ENCODE peak calls at places on chromosome 2, in six cellular contexts. Y is HFFc6; L is neural crest cell; A is hippocampal formation; K is NCI-H510A treated with DMSO at 0.1 percent for 48 hours; Z is activated CD8-positive, alpha-beta memory T cell treated with anti-CD3 and anti-CD28 coated beads for 24 hours. N is an unnamed sample.
A peak's percentile ranks its signal among the peaks of the same experiment; 100 is the strongest.

GRCh38 chr2:212066546-212066945 is 472.1 kb downstream of the ERBB4 start:
- DNase-seq in Z (no peak), Y (no peak), K (no peak), A (no peak), L (no peak), N (no peak)

GRCh38 chr2:160522951-160523700 is 29.5 kb upstream of the RBMS1 start:
- DNase-seq in K (no peak), Z (no peak), A (no peak), Y (peak; percentile 73), L (no peak), N (no peak)

GRCh38 chr2:195658541-195658890 is 1.5 kb downstream of the SLC39A10 start:
- DNase-seq in A (no peak), Z (no peak), L (no peak), K (peak; percentile 39), Y (peak; percentile 73), N (peak; percentile 68)

GRCh38 chr2:47339745-47340541 is 63.0 kb upstream of the MSH2 start:
- DNase-seq in Z (no peak), K (peak; percentile 97), L (no peak), Y (peak; percentile 65), A (no peak), N (no peak)

GRCh38 chr2:150230616-150231015 is 256.9 kb downstream of the RND3 start:
- DNase-seq in K (no peak), Y (no peak), Z (no peak), A (no peak), L (no peak), N (no peak)

GRCh38 chr2:121471571-121472464 is 58.9 kb upstream of the RNU4ATAC start:
- DNase-seq in L (no peak), Z (no peak), K (no peak), A (no peak), Y (peak; percentile 43), N (no peak)

GRCh38 chr2:59177748-59178147 is 936.6 kb upstream of the FANCL start:
- DNase-seq in K (peak; percentile 88), Y (no peak), Z (no peak), L (no peak), A (no peak), N (peak; percentile 82)

GRCh38 chr2:177549171-177549570 is 156.6 kb downstream of the AGPS start:
- DNase-seq in Z (no peak), L (no peak), Y (no peak), K (no peak), A (no peak), N (no peak)

GRCh38 chr2:160367887-160368286 is 125.7 kb downstream of the RBMS1 start:
- DNase-seq in A (no peak), Y (peak; percentile 92), K (no peak), L (no peak), Z (no peak), N (peak; percentile 27)